ENCODE peak calls at places on chromosomes 13 and 19, in four cellular contexts. One of them, this sample, is unnamed.

GRCh38 chr19:16327911-16328823 is 3.5 kb downstream of the KLF2 start:
- DNase-seq in stimulated activated naive CD4-positive, alpha-beta T cell treated with Interleukin-2 at 50 U/mL for 16 hours: peak; percentile 34
- DNase-seq in Peyer's patch: peak; percentile 85
- DNase-seq in GM04503: peak; percentile 75
- DNase-seq in this sample: no peak

GRCh38 chr13:45658586-45659235 is 43.2 kb upstream of the ERICH6B start:
- DNase-seq in Peyer's patch: no peak
- DNase-seq in stimulated activated naive CD4-positive, alpha-beta T cell treated with Interleukin-2 at 50 U/mL for 16 hours: no peak
- DNase-seq in GM04503: peak; percentile 72
- DNase-seq in this sample: peak; percentile 76

GRCh38 chr13:108365255-108365654 is 95.7 kb downstream of the TNFSF13B start:
- DNase-seq in Peyer's patch: no peak
- DNase-seq in stimulated activated naive CD4-positive, alpha-beta T cell treated with Interleukin-2 at 50 U/mL for 16 hours: no peak
- DNase-seq in GM04503: no peak
- DNase-seq in this sample: no peak

GRCh38 chr13:112177459-112177858 is 110.5 kb downstream of the SOX1 start:
- DNase-seq in stimulated activated naive CD4-positive, alpha-beta T cell treated with Interleukin-2 at 50 U/mL for 16 hours: no peak
- DNase-seq in GM04503: no peak
- DNase-seq in Peyer's patch: no peak
- DNase-seq in this sample: no peak

GRCh38 chr13:109541081-109541480 is 245.3 kb downstream of the IRS2 start:
- DNase-seq in GM04503: no peak
- DNase-seq in stimulated activated naive CD4-positive, alpha-beta T cell treated with Interleukin-2 at 50 U/mL for 16 hours: no peak
- DNase-seq in Peyer's patch: no peak
- DNase-seq in this sample: no peak

GRCh38 chr13:44726214-44726613 is 150.1 kb upstream of the TSC22D1 start:
- DNase-seq in stimulated activated naive CD4-positive, alpha-beta T cell treated with Interleukin-2 at 50 U/mL for 16 hours: no peak
- DNase-seq in GM04503: peak; percentile 99
- DNase-seq in Peyer's patch: no peak
- DNase-seq in this sample: peak; percentile 90

GRCh38 chr13:110129076-110129475 is 177.9 kb downstream of the COL4A1 start:
- DNase-seq in Peyer's patch: no peak
- DNase-seq in GM04503: no peak
- DNase-seq in stimulated activated naive CD4-positive, alpha-beta T cell treated with Interleukin-2 at 50 U/mL for 16 hours: no peak
- DNase-seq in this sample: no peak

GRCh38 chr19:17942582-17943283 is 9.9 kb downstream of the CCDC124 start:
- DNase-seq in Peyer's patch: no peak
- DNase-seq in GM04503: no peak
- DNase-seq in stimulated activated naive CD4-positive, alpha-beta T cell treated with Interleukin-2 at 50 U/mL for 16 hours: no peak
- DNase-seq in this sample: no peak